ENCODE peak calls at places on chromosome 22, in nine cellular contexts. G, F, Y, L, U, N, J, S and V are unnamed samples.

GRCh38 chr22:25407226-25407858 is 157.1 kb upstream of the GRK3 start:
- DNase-seq in G (no peak), F (no peak), Y (no peak), L (no peak), U (no peak), N (no peak), J (no peak), S (no peak), V (peak; percentile 17)

GRCh38 chr22:35590634-35591295 is 26.4 kb downstream of the MB start:
- DNase-seq in G (no peak), F (no peak), Y (no peak), L (no peak), U (no peak), N (peak; percentile 55), J (no peak), S (no peak), V (no peak)

GRCh38 chr22:25482091-25482760 is 82.2 kb upstream of the GRK3 start:
- DNase-seq in G (no peak), F (no peak), Y (no peak), L (no peak), U (no peak), N (peak; percentile 94), J (no peak), S (no peak), V (no peak)

GRCh38 chr22:49763138-49763537 is 64.5 kb downstream of the BRD1 start:
- DNase-seq in G (no peak), F (no peak), Y (no peak), L (peak; percentile 28), U (no peak), N (no peak), J (no peak), S (no peak), V (no peak)

GRCh38 chr22:38276161-38276560 is 3.4 kb upstream of the TMEM184B start:
- DNase-seq in G (no peak), F (no peak), Y (no peak), L (no peak), U (no peak), N (no peak), J (no peak), S (no peak), V (no peak)

GRCh38 chr22:46500201-46500600 is 37.2 kb downstream of the CELSR1 start:
- DNase-seq in G (no peak), F (no peak), Y (peak; percentile 84), L (no peak), U (no peak), N (no peak), J (no peak), S (no peak), V (no peak)

GRCh38 chr22:42309865-42310264 is 39.4 kb upstream of the TCF20 start:
- DNase-seq in G (no peak), F (no peak), Y (no peak), L (no peak), U (no peak), N (no peak), J (no peak), S (no peak), V (no peak)

GRCh38 chr22:34973926-34974325 is 92.0 kb upstream of the ISX start:
- DNase-seq in G (no peak), F (no peak), Y (no peak), L (no peak), U (no peak), N (no peak), J (no peak), S (no peak), V (no peak)

GRCh38 chr22:49905465-49905864 is 12.8 kb downstream of the ALG12 start:
- DNase-seq in G (no peak), F (no peak), Y (no peak), L (no peak), U (no peak), N (no peak), J (no peak), S (no peak), V (no peak)

GRCh38 chr22:49306632-49306975 is 521.1 kb downstream of the BRD1 start:
- DNase-seq in G (no peak), F (no peak), Y (no peak), L (peak; percentile 30), U (no peak), N (peak; percentile 2), J (no peak), S (no peak), V (no peak)

GRCh38 chr22:46050451-46050845 is 73.5 kb upstream of the WNT7B start:
- DNase-seq in G (no peak), F (no peak), Y (no peak), L (peak; percentile 27), U (no peak), N (peak; percentile 2), J (no peak), S (no peak), V (no peak)

GRCh38 chr22:29457730-29458129 is 19.3 kb downstream of the RFPL1 start:
- DNase-seq in G (peak; percentile 54), F (peak; percentile 33), Y (peak; percentile 38), L (no peak), U (no peak), N (peak; percentile 71), J (no peak), S (peak; percentile 22), V (peak; percentile 77)

GRCh38 chr22:30178180-30179126 is 68.1 kb downstream of the LIF start:
- DNase-seq in G (no peak), F (no peak), Y (no peak), L (no peak), U (no peak), N (no peak), J (no peak), S (peak; percentile 38), V (no peak)

DNA sequence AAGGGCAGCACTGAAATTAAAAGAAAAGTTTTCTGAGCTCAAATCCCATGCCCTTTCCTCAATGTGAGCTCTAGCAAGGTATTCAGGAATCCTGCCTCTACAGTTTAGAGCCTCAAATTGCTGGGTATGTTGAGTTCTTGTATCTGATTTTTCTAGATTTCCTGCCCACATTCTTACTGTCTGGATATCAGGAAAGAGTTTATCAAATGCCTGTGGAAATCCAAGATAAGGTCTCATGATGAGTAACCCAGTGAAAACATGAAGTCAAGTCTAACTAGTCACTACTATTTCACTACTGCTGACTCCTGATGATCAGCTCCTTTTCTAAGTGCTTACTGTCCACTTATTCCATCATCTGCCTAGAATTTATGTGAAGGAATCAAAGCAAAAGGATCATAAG is 29.8 kb downstream of the LIMK2 start:
- DNase-seq in G (no peak), F (no peak), Y (no peak), L (no peak), U (no peak), N (no peak), J (peak; percentile 41), S (peak; percentile 85), V (no peak)
- TF ChIP-seq CTCF in G (no peak), F (no peak), Y (no peak), L (no peak), U (peak; percentile 20), N (no peak), J (peak; percentile 15), S (peak; percentile 59), V (no peak)

GRCh38 chr22:43401661-43402060 is 10.2 kb upstream of the MPPED1 start:
- DNase-seq in G (no peak), F (no peak), Y (no peak), L (no peak), U (no peak), N (no peak), J (no peak), S (no peak), V (no peak)
- TF ChIP-seq CTCF in G (no peak), F (no peak), Y (no peak), L (no peak), U (no peak), N (no peak), J (no peak), S (no peak), V (no peak)

DNA sequence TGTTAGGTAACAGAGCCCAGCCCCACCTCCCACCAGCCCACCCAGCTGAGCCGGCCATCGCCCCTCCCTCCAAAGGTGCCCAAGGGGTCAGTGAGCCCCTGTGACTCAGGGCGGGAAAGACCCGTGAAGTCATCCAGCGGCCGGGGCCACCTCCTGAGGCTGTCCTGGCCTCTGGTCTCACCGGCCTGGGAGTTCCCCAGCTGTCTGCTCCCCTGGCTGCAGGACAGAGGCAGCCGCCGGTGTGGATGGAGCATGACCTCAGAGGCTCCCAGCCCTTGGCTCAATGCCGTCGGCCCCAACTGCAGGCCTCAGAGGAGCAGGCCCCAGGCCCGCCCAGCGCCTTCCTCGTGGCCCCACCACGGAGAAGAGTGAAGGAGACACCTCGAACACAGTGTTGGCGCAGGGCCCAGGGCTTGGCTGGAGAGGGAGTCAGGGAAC is 28.7 kb downstream of the RPL3 start:
- DNase-seq in G (no peak), F (peak; percentile 94), Y (no peak), L (peak; percentile 81), U (peak; percentile 66), N (no peak), J (no peak), S (peak; percentile 61), V (peak; percentile 59)
- TF ChIP-seq CTCF in G (no peak), F (no peak), Y (no peak), L (no peak), U (no peak), N (no peak), J (no peak), S (no peak), V (no peak)

DNA sequence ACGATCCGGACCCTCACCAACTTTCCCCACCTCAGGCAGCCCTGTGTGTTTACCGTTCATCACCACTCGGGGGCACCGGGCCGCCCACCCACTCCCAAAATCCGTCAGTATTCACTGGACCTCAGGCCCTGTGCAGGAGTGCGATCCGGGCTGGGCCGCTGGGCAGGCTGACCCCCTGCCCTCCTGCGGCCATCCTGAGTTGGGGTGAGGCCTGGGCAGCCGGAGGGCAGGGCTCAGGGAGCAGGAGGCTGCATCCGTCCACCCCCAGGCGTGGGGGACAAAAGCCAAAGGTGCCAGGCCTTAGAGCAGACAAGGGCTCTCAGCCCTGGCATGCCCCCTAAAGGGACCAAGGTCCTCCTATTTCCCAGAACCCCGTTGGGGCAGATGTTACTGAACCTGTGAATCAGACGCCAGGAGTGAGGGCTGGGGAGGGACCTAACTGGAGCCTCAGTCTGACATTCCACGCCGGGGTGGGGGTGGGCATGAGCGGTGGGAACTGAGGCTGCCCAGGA is 16.8 kb upstream of the TMEM191C start:
- DNase-seq in G (no peak), F (no peak), Y (peak; percentile 31), L (peak; percentile 34), U (no peak), N (peak; percentile 11), J (no peak), S (no peak), V (no peak)
- TF ChIP-seq CTCF in G (no peak), F (no peak), Y (peak; percentile 33), L (no peak), U (no peak), N (peak; percentile 18), J (no peak), S (peak; percentile 10), V (peak; percentile 1)